ENCODE peak calls at places on chromosomes 13 and 19, in nine cellular contexts. T is omental fat pad; X is lung; U is fibroblast of the aortic adventitia; A is CD8-positive, alpha-beta T cell; P is A549; B is colonic mucosa; D is WTC11; R is right atrium auricular region. O is an unnamed sample.
A peak's percentile ranks its signal among the peaks of the same experiment; 100 is the strongest.

GRCh38 chr19:46840157-46840942 is 10.3 kb downstream of the AP2S1 start:
- DNase-seq in T (no peak), X (no peak), U (peak; percentile 81), A (peak; percentile 56), P (peak; percentile 77), B (no peak), D (peak; percentile 66), R (no peak), O (no peak)

GRCh38 chr19:18744019-18744418 is 47.1 kb downstream of the COMP start:
- DNase-seq in T (no peak), X (no peak), U (no peak), A (no peak), P (no peak), B (no peak), D (no peak), R (no peak), O (no peak)

GRCh38 chr13:59480398-59480797 is 683.3 kb downstream of the DIAPH3 start:
- DNase-seq in T (no peak), X (no peak), U (no peak), A (no peak), P (no peak), B (no peak), D (no peak), R (no peak), O (no peak)

GRCh38 chr13:85816413-85816812 is 17.2 kb upstream of the SLITRK6 start:
- DNase-seq in T (no peak), X (no peak), U (no peak), A (no peak), P (peak; percentile 18), B (no peak), D (no peak), R (no peak), O (no peak)

GRCh38 chr13:85230754-85231153 is 568.5 kb downstream of the SLITRK6 start:
- DNase-seq in T (no peak), X (no peak), U (no peak), A (no peak), P (no peak), B (no peak), D (no peak), R (no peak), O (no peak)

GRCh38 chr13:106888148-106888547 is 320.2 kb upstream of the ARGLU1 start:
- DNase-seq in T (no peak), X (no peak), U (no peak), A (no peak), P (no peak), B (no peak), D (no peak), R (no peak), O (no peak)

GRCh38 chr13:99028890-99029289 is 51.0 kb upstream of the DOCK9 start:
- DNase-seq in T (no peak), X (peak; percentile 27), U (no peak), A (peak; percentile 29), P (peak; percentile 12), B (peak; percentile 27), D (peak; percentile 59), R (no peak), O (no peak)

GRCh38 chr19:45641274-45642105 is 2.3 kb upstream of the EML2 start:
- DNase-seq in T (peak; percentile 70), X (peak; percentile 93), U (peak; percentile 63), A (peak; percentile 53), P (peak; percentile 98), B (peak; percentile 97), D (peak; percentile 96), R (peak; percentile 78), O (peak; percentile 95)

GRCh38 chr13:105587786-105588185 is 947.7 kb downstream of the EFNB2 start:
- DNase-seq in T (no peak), X (no peak), U (no peak), A (no peak), P (peak; percentile 19), B (no peak), D (no peak), R (no peak), O (no peak)

GRCh38 chr13:54183166-54183565 is 1154.6 kb downstream of the OLFM4 start:
- DNase-seq in T (no peak), X (no peak), U (no peak), A (no peak), P (no peak), B (no peak), D (no peak), R (no peak), O (no peak)

GRCh38 chr13:78161266-78161665 is 242.6 kb upstream of the EDNRB start:
- DNase-seq in T (no peak), X (no peak), U (no peak), A (no peak), P (no peak), B (no peak), D (no peak), R (no peak), O (no peak)

GRCh38 chr13:101757446-101758039 is 305.1 kb downstream of the ITGBL1 start:
- DNase-seq in T (no peak), X (no peak), U (peak; percentile 71), A (no peak), P (peak; percentile 45), B (no peak), D (no peak), R (no peak), O (no peak)

GRCh38 chr19:3367572-3368440 is 1.4 kb downstream of the NFIC start:
- DNase-seq in T (no peak), X (no peak), U (no peak), A (no peak), P (no peak), B (peak; percentile 53), D (no peak), R (no peak), O (no peak)

GRCh38 chr19:1470864-1471513 is 8.0 kb downstream of the C19orf25 start:
- DNase-seq in T (no peak), X (no peak), U (no peak), A (no peak), P (no peak), B (no peak), D (peak; percentile 78), R (no peak), O (no peak)

DNA sequence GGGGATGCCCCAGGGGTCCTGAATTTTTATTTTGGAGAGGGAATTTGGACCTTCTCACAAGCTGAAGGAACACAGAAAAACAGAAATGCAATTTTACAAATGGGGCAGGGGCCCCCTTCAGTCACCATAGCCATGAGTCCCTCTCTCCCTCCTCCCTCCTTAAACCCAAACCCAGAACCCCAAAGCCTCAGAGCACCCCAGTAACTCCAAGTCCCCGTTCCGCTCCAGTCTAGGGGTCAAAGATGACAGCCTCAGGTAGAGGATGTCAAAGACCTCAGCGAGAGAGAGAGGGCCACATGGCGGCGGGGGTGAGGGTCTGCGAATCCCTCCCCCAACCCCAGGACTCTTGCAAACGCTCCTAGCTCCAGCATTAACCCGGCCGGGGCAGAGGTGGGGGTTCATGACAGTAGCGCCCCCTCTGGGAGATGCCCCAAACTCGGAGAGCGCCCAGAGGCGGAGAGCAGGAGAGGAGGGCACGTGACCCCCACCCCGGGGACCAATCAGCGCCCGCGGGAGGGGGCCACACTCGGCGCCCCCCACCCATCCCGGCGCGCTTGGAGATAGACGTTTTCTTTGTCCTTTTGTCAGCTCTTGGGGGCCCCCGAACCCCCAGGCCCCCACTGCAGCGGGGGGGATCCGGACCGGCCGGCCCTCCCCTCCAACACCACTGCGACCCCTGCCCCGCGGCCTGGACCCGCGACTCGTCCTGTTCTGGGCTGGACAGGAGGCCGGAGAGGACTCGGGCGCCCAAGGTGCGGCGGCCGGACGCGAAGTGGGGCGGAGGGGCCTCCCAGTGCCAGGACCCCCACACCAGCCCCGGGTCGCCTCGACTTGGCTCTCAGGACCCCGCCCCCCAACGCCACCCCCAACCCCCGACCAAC is 20.8 kb upstream of the SEMA6B start:
- DNase-seq in T (no peak), X (no peak), U (no peak), A (no peak), P (no peak), B (no peak), D (peak; percentile 77), R (no peak), O (no peak)
- TF ChIP-seq CTCF in T (no peak), X (no peak), U (peak; percentile 14), A (no peak), P (peak; percentile 18), B (no peak), D (peak; percentile 26), R (no peak), O (no peak)

GRCh38 chr13:40385858-40386180 is 280.6 kb downstream of the FOXO1 start:
- DNase-seq in T (no peak), X (no peak), U (no peak), A (no peak), P (no peak), B (no peak), D (no peak), R (no peak), O (no peak)

GRCh38 chr13:40381935-40382764 is 284.3 kb downstream of the FOXO1 start:
- DNase-seq in T (no peak), X (no peak), U (no peak), A (no peak), P (no peak), B (no peak), D (peak; percentile 49), R (no peak), O (peak; percentile 43)

GRCh38 chr13:40383922-40384321 is 282.5 kb downstream of the FOXO1 start:
- DNase-seq in T (no peak), X (no peak), U (no peak), A (no peak), P (no peak), B (no peak), D (no peak), R (no peak), O (no peak)

GRCh38 chr13:40384976-40385857 is 281.2 kb downstream of the FOXO1 start:
- DNase-seq in T (no peak), X (no peak), U (no peak), A (no peak), P (no peak), B (no peak), D (no peak), R (no peak), O (no peak)

DNA sequence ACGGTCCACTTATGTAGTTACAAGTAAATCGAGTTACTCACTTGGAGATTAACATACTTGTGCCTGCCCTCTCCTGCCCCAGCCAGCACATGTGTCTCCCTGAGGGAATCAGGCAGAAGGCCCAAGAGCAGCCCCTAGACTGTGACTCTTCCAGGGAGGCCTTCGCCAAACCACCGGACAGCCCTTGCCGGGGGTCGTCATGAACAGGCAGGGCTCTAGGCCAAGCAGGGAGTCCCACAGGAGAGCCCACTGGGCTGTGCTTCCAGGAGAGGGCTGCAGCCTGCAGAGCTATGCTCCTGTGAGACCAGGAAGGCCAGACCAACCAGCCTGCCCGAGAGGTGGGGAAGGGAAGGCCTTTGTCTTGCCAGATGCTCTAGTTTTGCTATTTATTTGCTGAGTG is 283.3 kb downstream of the FOXO1 start:
- DNase-seq in T (no peak), X (no peak), U (no peak), A (no peak), P (no peak), B (no peak), D (no peak), R (no peak), O (no peak)
- TF ChIP-seq CTCF in T (no peak), X (no peak), U (no peak), A (no peak), P (no peak), B (no peak), D (no peak), R (no peak), O (no peak)

GRCh38 chr19:41937976-41938375 is 9.7 kb upstream of the ERFL start:
- DNase-seq in T (no peak), X (no peak), U (no peak), A (no peak), P (no peak), B (no peak), D (no peak), R (no peak), O (no peak)
- TF ChIP-seq CTCF in T (no peak), X (no peak), U (peak; percentile 20), A (no peak), P (no peak), B (no peak), D (no peak), R (no peak), O (no peak)

GRCh38 chr13:112583592-112584277 is 4.2 kb downstream of the TUBGCP3 start:
- DNase-seq in T (no peak), X (peak; percentile 67), U (no peak), A (no peak), P (no peak), B (peak; percentile 43), D (no peak), R (no peak), O (peak; percentile 87)
- TF ChIP-seq CTCF in T (no peak), X (no peak), U (no peak), A (no peak), P (no peak), B (no peak), D (no peak), R (no peak), O (no peak)